ENCODE peak calls at places on chromosome 17, in six cellular contexts. N is upper lobe of left lung, S is sigmoid colon, C is body of pancreas, L is uterus, W is lower leg skin. T is an unnamed sample.
A peak's percentile ranks its signal among the peaks of the same experiment; 100 is the strongest.

GRCh38 chr17:29147682-29148081 is 32.5 kb downstream of the MYO18A start:
- DNase-seq in S (no peak), N (no peak), L (no peak), C (no peak), W (no peak), T (no peak)

GRCh38 chr17:65359016-65359415 is 202.4 kb downstream of the AXIN2 start:
- DNase-seq in N (no peak), C (no peak), L (no peak), S (no peak), W (no peak), T (no peak)

GRCh38 chr17:77178586-77178985 is 37.8 kb downstream of the SEC14L1 start:
- DNase-seq in W (no peak), N (no peak), C (peak; percentile 66), S (no peak), L (no peak), T (no peak)

GRCh38 chr17:42472709-42473521 is 14.2 kb downstream of the ATP6V0A1 start:
- DNase-seq in L (no peak), C (no peak), W (no peak), N (peak; percentile 38), S (no peak), T (no peak)

GRCh38 chr17:76893623-76894358 is 25.6 kb downstream of the MGAT5B start:
- DNase-seq in C (no peak), N (no peak), S (no peak), L (no peak), W (no peak), T (no peak)

GRCh38 chr17:77810536-77810935 is 148.0 kb upstream of the TNRC6C start:
- DNase-seq in S (peak; percentile 88), L (peak; percentile 71), N (no peak), C (no peak), W (peak; percentile 31), T (peak; percentile 76)

GRCh38 chr17:34613064-34614019 is 34.0 kb downstream of the TMEM132E start:
- DNase-seq in W (no peak), L (peak; percentile 18), N (no peak), S (no peak), C (peak; percentile 36), T (no peak)

GRCh38 chr17:17538417-17539391 is 42.5 kb upstream of the RASD1 start:
- DNase-seq in W (no peak), L (no peak), N (peak; percentile 79), S (no peak), C (peak; percentile 85), T (no peak)

GRCh38 chr17:77636835-77637806 is 321.4 kb upstream of the TNRC6C start:
- DNase-seq in S (no peak), C (no peak), N (no peak), L (no peak), W (no peak), T (no peak)

GRCh38 chr17:37833237-37833859 is 88.5 kb upstream of the HNF1B start:
- DNase-seq in S (no peak), C (no peak), W (no peak), L (no peak), N (no peak), T (no peak)

GRCh38 chr17:63701477-63702222 is 1.7 kb upstream of the LIMD2 start:
- DNase-seq in S (no peak), L (no peak), W (no peak), C (no peak), N (peak; percentile 78), T (no peak)

GRCh38 chr17:50035421-50035879 is 20.5 kb upstream of the ITGA3 start:
- DNase-seq in N (peak; percentile 75), L (no peak), C (no peak), W (no peak), S (no peak), T (no peak)

GRCh38 chr17:14784997-14785696 is 480.0 kb downstream of the PMP22 start:
- DNase-seq in C (peak; percentile 12), S (no peak), N (no peak), W (no peak), L (no peak), T (no peak)

GRCh38 chr17:37107406-37108083 is 158.8 kb downstream of the AATF start:
- DNase-seq in C (peak; percentile 72), L (no peak), W (no peak), S (peak; percentile 77), N (peak; percentile 76), T (no peak)

GRCh38 chr17:78173025-78173715 is 4.8 kb downstream of the SYNGR2 start:
- DNase-seq in C (no peak), N (no peak), W (no peak), S (no peak), L (peak; percentile 24), T (peak; percentile 42)

GRCh38 chr17:32317353-32317752 is 24.6 kb downstream of the C17orf75 start:
- DNase-seq in L (no peak), W (no peak), N (no peak), S (no peak), C (no peak), T (no peak)

GRCh38 chr17:64741924-64742670 is 80.0 kb upstream of the SMURF2 start:
- DNase-seq in C (peak; percentile 9), N (peak; percentile 29), L (peak; percentile 61), S (peak; percentile 87), W (peak; percentile 86), T (peak; percentile 25)

GRCh38 chr17:64001091-64001579 is 3.0 kb downstream of the PRR29 start:
- DNase-seq in S (peak; percentile 57), N (no peak), L (peak; percentile 12), W (no peak), C (no peak), T (no peak)

GRCh38 chr17:75131278-75132017 is at the start of gene NT5C:
- DNase-seq in W (peak; percentile 45), C (peak; percentile 85), L (peak; percentile 80), N (peak; percentile 85), S (peak; percentile 91), T (peak; percentile 62)

GRCh38 chr17:61849674-61850073 is 13.7 kb downstream of the BRIP1 start:
- DNase-seq in C (no peak), L (no peak), N (no peak), S (no peak), W (no peak), T (no peak)

GRCh38 chr17:55121268-55121667 is 143.5 kb upstream of the HLF start:
- DNase-seq in C (no peak), W (no peak), L (no peak), S (no peak), N (no peak), T (no peak)

GRCh38 chr17:55124730-55125129 is 140.0 kb upstream of the HLF start:
- DNase-seq in N (no peak), C (no peak), W (no peak), S (no peak), L (no peak), T (no peak)

GRCh38 chr17:55122114-55122513 is 142.6 kb upstream of the HLF start:
- DNase-seq in L (no peak), C (no peak), S (no peak), N (no peak), W (no peak), T (no peak)

GRCh38 chr17:55117063-55117611 is 147.6 kb upstream of the HLF start:
- DNase-seq in S (no peak), L (no peak), N (no peak), W (no peak), C (no peak), T (no peak)

DNA sequence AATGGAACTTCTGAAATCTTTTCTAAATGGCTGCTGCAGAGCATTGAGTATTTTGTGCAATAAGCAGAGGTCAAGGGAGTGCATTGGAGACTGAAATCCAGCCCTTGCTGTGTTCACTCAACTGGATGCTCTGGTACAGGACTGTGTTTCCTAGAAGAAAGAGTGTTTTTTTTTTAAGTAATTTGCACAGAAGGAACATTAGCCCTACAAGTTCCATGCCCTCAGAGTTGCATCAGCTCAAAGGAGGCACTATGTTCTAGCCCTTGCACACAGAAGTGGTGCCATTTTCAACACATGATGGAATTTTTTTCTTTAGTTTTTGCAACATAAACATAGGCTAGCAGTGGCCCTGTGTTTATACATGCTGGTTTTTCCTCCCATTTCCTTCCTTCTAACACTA is 144.1 kb upstream of the HLF start:
- DNase-seq in S (no peak), L (no peak), N (no peak), C (no peak), W (no peak), T (no peak)
- TF ChIP-seq POLR2A in S (no peak), L (no peak), N (no peak), C (no peak), W (no peak), T (no peak)

DNA sequence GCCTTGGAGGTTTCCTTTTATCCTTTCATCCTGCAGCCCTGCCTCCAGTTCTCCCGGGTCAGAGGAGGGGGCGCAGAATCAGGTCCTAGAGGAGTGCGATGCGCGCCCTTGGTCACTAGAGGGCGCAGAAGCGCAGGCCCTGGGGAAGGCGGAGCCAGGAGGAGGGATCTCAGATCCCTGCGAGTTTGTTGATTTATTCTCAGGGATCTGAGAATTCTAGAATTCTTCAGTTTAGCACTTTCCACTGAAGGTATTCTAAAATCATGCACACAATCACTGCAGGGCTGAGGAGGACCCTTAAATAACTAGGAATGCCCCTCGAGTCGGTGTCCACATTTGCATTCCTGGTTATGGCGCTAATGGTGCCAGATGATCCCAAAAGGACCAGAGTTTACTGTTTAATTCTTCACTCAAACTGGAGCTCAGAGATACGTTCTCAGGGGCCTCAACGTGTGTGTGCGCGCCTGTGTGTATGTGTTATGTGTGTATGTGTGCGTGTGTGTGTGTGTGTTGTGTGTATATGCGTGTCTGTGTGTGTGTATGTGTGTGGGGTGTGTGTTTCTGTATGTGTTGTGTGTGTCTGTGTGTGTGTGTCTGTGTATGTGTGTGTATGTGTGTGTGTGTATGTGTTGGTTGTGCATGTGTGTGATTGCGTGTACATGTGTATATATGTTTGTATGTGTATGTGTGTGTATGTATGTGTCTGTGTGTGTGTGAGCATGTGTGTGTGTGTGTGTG is 6.9 kb upstream of the ELAC2 start:
- DNase-seq in C (peak; percentile 78), S (no peak), N (peak; percentile 69), W (no peak), L (peak; percentile 41), T (no peak)
- H3K4me3 ChIP-seq in C (no peak overlapping the region), S (no peak overlapping the region), N (peak overlapping the region; percentile 25), W (no peak overlapping the region), L (no peak overlapping the region), T (no peak overlapping the region)

GRCh38 chr17:81387235-81388060 is 7.8 kb upstream of the BAHCC1 start:
- DNase-seq in W (no peak), L (peak; percentile 82), C (peak; percentile 57), N (no peak), S (peak; percentile 84), T (peak; percentile 59)
- TF ChIP-seq POLR2A in W (no peak), L (peak; percentile 49), C (peak; percentile 70), N (no peak), S (no peak), T (peak; percentile 50)

GRCh38 chr17:9615486-9615885 is 29.8 kb upstream of the USP43 start:
- DNase-seq in C (no peak), W (no peak), L (no peak), N (no peak), S (no peak), T (no peak)

GRCh38 chr17:9606453-9606852 is 30.0 kb downstream of the CFAP52 start:
- DNase-seq in N (no peak), W (no peak), L (no peak), C (no peak), S (no peak), T (no peak)

GRCh38 chr17:9611557-9611956 is 33.8 kb upstream of the USP43 start:
- DNase-seq in W (no peak), N (no peak), L (no peak), C (no peak), S (no peak), T (no peak)

DNA sequence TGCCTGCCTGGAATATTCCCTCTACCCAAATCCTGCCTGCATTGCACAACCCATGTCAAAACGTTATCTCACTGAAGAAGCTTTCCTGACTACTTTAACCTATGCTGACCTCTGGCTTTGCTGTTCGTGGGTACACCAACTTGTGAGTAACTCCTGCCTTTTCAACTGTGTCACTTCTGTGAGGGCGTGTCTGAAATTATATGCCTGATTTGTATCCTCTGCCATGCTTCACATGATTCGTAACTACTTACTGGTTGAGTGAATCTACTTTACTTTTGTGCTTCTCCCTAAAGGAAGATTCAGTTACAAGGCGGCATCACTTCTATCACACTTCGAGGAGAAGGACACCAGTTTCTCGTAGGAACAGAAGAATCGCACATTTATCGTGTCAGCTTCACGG is 33.3 kb upstream of the USP43 start:
- DNase-seq in L (no peak), S (no peak), N (no peak), C (no peak), W (no peak), T (no peak)
- H3K4me3 ChIP-seq in L (no peak overlapping the region), S (no peak overlapping the region), N (no peak overlapping the region), C (no peak overlapping the region), W (no peak overlapping the region), T (no peak overlapping the region)